ENCODE peak calls at places on chromosomes 13 and 19, in four cellular contexts. T, O, R and K are unnamed samples.

GRCh38 chr13:102395939-102396338 is 5.9 kb downstream of the FGF14 start:
- DNase-seq in O (no peak), R (no peak), T (no peak), K (no peak)

GRCh38 chr19:30071871-30072270 is 129.8 kb downstream of the URI1 start:
- DNase-seq in R (no peak), T (peak; percentile 11), O (no peak), K (no peak)

GRCh38 chr13:57314897-57315520 is 148.0 kb downstream of the PRR20E start:
- DNase-seq in R (no peak), O (no peak), T (no peak), K (no peak)

GRCh38 chr13:33259296-33259695 is 26.3 kb downstream of the STARD13 start:
- DNase-seq in O (no peak), R (no peak), T (no peak), K (peak; percentile 58)

GRCh38 chr19:7618771-7619510 is 10.4 kb downstream of the XAB2 start:
- DNase-seq in T (no peak), O (no peak), R (no peak), K (no peak)

GRCh38 chr13:31001647-31002046 is 69.2 kb downstream of the TEX26 start:
- DNase-seq in T (no peak), O (no peak), R (no peak), K (no peak)

GRCh38 chr13:73018336-73018735 is 40.5 kb upstream of the KLF5 start:
- DNase-seq in O (no peak), R (no peak), T (no peak), K (peak; percentile 34)

GRCh38 chr19:14775855-14776254 is 2.5 kb downstream of the ADGRE2 start:
- DNase-seq in T (no peak), O (no peak), R (no peak), K (no peak)

GRCh38 chr19:12527034-12527836 is 24.0 kb downstream of the ZNF564 start:
- DNase-seq in R (no peak), O (no peak), T (no peak), K (peak; percentile 26)

GRCh38 chr19:14517840-14518505 is at the start of gene DNAJB1:
- DNase-seq in O (peak; percentile 74), R (no peak), T (no peak), K (peak; percentile 82)

GRCh38 chr13:29805994-29806748 is 44.2 kb downstream of the UBL3 start:
- DNase-seq in R (no peak), O (no peak), T (no peak), K (no peak)

GRCh38 chr13:82772802-82773201 is 1109.5 kb downstream of the SLITRK1 start:
- DNase-seq in T (no peak), R (no peak), O (no peak), K (peak; percentile 9)

GRCh38 chr13:111423168-111423785 is 102.8 kb downstream of the TEX29 start:
- DNase-seq in O (peak; percentile 45), T (no peak), R (peak; percentile 80), K (no peak)

GRCh38 chr19:2528543-2529173 is 52.7 kb downstream of the GADD45B start:
- DNase-seq in O (no peak), R (no peak), T (no peak), K (no peak)

GRCh38 chr13:55714120-55714519 is 1426.6 kb upstream of the PRR20A start:
- DNase-seq in R (no peak), O (no peak), T (no peak), K (no peak)

GRCh38 chr13:37360556-37360955 is 238.0 kb downstream of the POSTN start:
- DNase-seq in O (no peak), R (no peak), T (no peak), K (peak; percentile 38)

GRCh38 chr19:54216869-54217268 is 5.9 kb downstream of the LILRB3 start:
- DNase-seq in O (no peak), T (no peak), R (no peak), K (no peak)

GRCh38 chr13:57250472-57250871 is 83.5 kb downstream of the PRR20E start:
- DNase-seq in O (no peak), R (no peak), T (no peak), K (no peak)

GRCh38 chr13:31029129-31029528 is 96.7 kb downstream of the TEX26 start:
- DNase-seq in O (no peak), T (no peak), R (no peak), K (no peak)

GRCh38 chr19:58181902-58182576 is 822 bp upstream of the ZNF274 start:
- DNase-seq in R (no peak), T (peak; percentile 60), O (no peak), K (peak; percentile 3)

GRCh38 chr19:57465680-57466381 is 8.9 kb upstream of the VN1R1 start:
- DNase-seq in O (peak; percentile 8), T (no peak), R (peak; percentile 59), K (peak; percentile 23)

GRCh38 chr13:37476874-37477273 is 121.7 kb downstream of the POSTN start:
- DNase-seq in O (no peak), R (no peak), T (no peak), K (peak; percentile 49)

GRCh38 chr13:41012536-41012935 is 6.6 kb downstream of the ELF1 start:
- DNase-seq in O (no peak), R (no peak), T (no peak), K (no peak)

GRCh38 chr19:15072930-15073647 is 8.9 kb upstream of the OR1I1 start:
- DNase-seq in T (no peak), O (no peak), R (no peak), K (no peak)

GRCh38 chr19:55553217-55554182 is 8.2 kb upstream of the SBK3 start:
- DNase-seq in T (no peak), R (no peak), O (no peak), K (no peak)

GRCh38 chr13:48110132-48110868 is 15.4 kb upstream of the MED4 start:
- DNase-seq in R (no peak), T (no peak), O (no peak), K (no peak)

GRCh38 chr13:78764665-78765064 is 105.7 kb upstream of the OBI1 start:
- DNase-seq in T (no peak), R (no peak), O (no peak), K (no peak)

GRCh38 chr13:86563308-86563707 is 764.1 kb upstream of the SLITRK6 start:
- DNase-seq in T (no peak), R (no peak), O (no peak), K (peak; percentile 43)

GRCh38 chr13:95480131-95480545 is 72.4 kb upstream of the CLDN10 start:
- DNase-seq in O (no peak), R (no peak), T (no peak), K (no peak)

GRCh38 chr13:29196409-29197074 is 376.4 kb downstream of the MTUS2 start:
- DNase-seq in T (no peak), O (no peak), R (no peak), K (no peak)

GRCh38 chr13:22030321-22030720 is 359.4 kb downstream of the FGF9 start:
- DNase-seq in O (no peak), T (no peak), R (no peak), K (no peak)

GRCh38 chr19:4009990-4010807 is 2.7 kb downstream of the PIAS4 start:
- DNase-seq in R (no peak), T (no peak), O (no peak), K (peak; percentile 15)

GRCh38 chr13:33828431-33829129 is 10.6 kb downstream of the RFC3 start:
- DNase-seq in T (no peak), O (no peak), R (no peak), K (no peak)

GRCh38 chr19:10043286-10043927 is 30.1 kb downstream of the RDH8 start:
- DNase-seq in T (no peak), O (no peak), R (no peak), K (peak; percentile 39)

GRCh38 chr13:75818181-75819110 is 182.3 kb downstream of the LMO7 start:
- DNase-seq in R (no peak), O (no peak), T (no peak), K (no peak)